ENCODE peak calls at places on chromosome 16, in six cellular contexts. One of them, this sample, is unnamed.

GRCh38 chr16:85107083-85107482 is 5.2 kb downstream of the CIBAR2 start:
- DNase-seq in thoracic aorta: no peak
- DNase-seq in mammary epithelial cell: no peak
- DNase-seq in AG10803: no peak
- DNase-seq in HL-60: no peak
- DNase-seq in foreskin fibroblast: no peak
- DNase-seq in this sample: no peak

GRCh38 chr16:84065536-84066132 is 23.0 kb upstream of the SLC38A8 start:
- DNase-seq in thoracic aorta: no peak
- DNase-seq in mammary epithelial cell: peak
- DNase-seq in AG10803: peak
- DNase-seq in HL-60: no peak
- DNase-seq in foreskin fibroblast: peak
- DNase-seq in this sample: no peak

GRCh38 chr16:1089822-1090619 is 6.0 kb downstream of the C1QTNF8 start:
- DNase-seq in thoracic aorta: peak
- DNase-seq in mammary epithelial cell: no peak
- DNase-seq in AG10803: no peak
- DNase-seq in HL-60: no peak
- DNase-seq in foreskin fibroblast: no peak
- DNase-seq in this sample: no peak

GRCh38 chr16:28149016-28149888 is 62.5 kb downstream of the XPO6 start:
- DNase-seq in thoracic aorta: no peak
- DNase-seq in mammary epithelial cell: no peak
- DNase-seq in AG10803: no peak
- DNase-seq in HL-60: peak
- DNase-seq in foreskin fibroblast: peak
- DNase-seq in this sample: no peak

GRCh38 chr16:19292186-19292585 is 6.7 kb downstream of the CLEC19A start:
- DNase-seq in thoracic aorta: no peak
- DNase-seq in mammary epithelial cell: no peak
- DNase-seq in AG10803: no peak
- DNase-seq in HL-60: no peak
- DNase-seq in foreskin fibroblast: no peak
- DNase-seq in this sample: no peak

GRCh38 chr16:85028638-85029412 is 1.2 kb downstream of the KIAA0513 start:
- DNase-seq in thoracic aorta: no peak
- DNase-seq in mammary epithelial cell: peak
- DNase-seq in AG10803: peak
- DNase-seq in HL-60: no peak
- DNase-seq in foreskin fibroblast: peak
- DNase-seq in this sample: peak

GRCh38 chr16:81616321-81617020 is 162.6 kb upstream of the PLCG2 start:
- DNase-seq in thoracic aorta: no peak
- DNase-seq in mammary epithelial cell: no peak
- DNase-seq in AG10803: peak
- DNase-seq in HL-60: no peak
- DNase-seq in foreskin fibroblast: peak
- DNase-seq in this sample: peak

GRCh38 chr16:11700264-11701029 is 32.2 kb downstream of the SNN start:
- DNase-seq in thoracic aorta: no peak
- DNase-seq in mammary epithelial cell: no peak
- DNase-seq in AG10803: no peak
- DNase-seq in HL-60: peak
- DNase-seq in foreskin fibroblast: no peak
- DNase-seq in this sample: no peak

GRCh38 chr16:19130852-19131808 is 17.4 kb downstream of the ITPRIPL2 start:
- DNase-seq in thoracic aorta: no peak
- DNase-seq in mammary epithelial cell: no peak
- DNase-seq in AG10803: peak
- DNase-seq in HL-60: peak
- DNase-seq in foreskin fibroblast: peak
- DNase-seq in this sample: no peak

GRCh38 chr16:14378684-14379467 is 251.2 kb downstream of the PARN start:
- DNase-seq in thoracic aorta: no peak
- DNase-seq in mammary epithelial cell: peak
- DNase-seq in AG10803: peak
- DNase-seq in HL-60: no peak
- DNase-seq in foreskin fibroblast: peak
- DNase-seq in this sample: no peak

GRCh38 chr16:84334482-84334881 is 33.9 kb upstream of the ATP2C2 start:
- DNase-seq in thoracic aorta: no peak
- DNase-seq in mammary epithelial cell: no peak
- DNase-seq in AG10803: no peak
- DNase-seq in HL-60: no peak
- DNase-seq in foreskin fibroblast: no peak
- DNase-seq in this sample: no peak

GRCh38 chr16:11203111-11203623 is 52.8 kb downstream of the SOCS1 start:
- DNase-seq in thoracic aorta: no peak
- DNase-seq in mammary epithelial cell: no peak
- DNase-seq in AG10803: no peak
- DNase-seq in HL-60: no peak
- DNase-seq in foreskin fibroblast: no peak
- DNase-seq in this sample: no peak

GRCh38 chr16:72561-73537 is at the start of gene RHBDF1:
- DNase-seq in thoracic aorta: no peak
- DNase-seq in mammary epithelial cell: peak
- DNase-seq in AG10803: peak
- DNase-seq in HL-60: no peak
- DNase-seq in foreskin fibroblast: peak
- DNase-seq in this sample: no peak

GRCh38 chr16:23015580-23015979 is 133.7 kb downstream of the USP31 start:
- DNase-seq in thoracic aorta: no peak
- DNase-seq in mammary epithelial cell: no peak
- DNase-seq in AG10803: no peak
- DNase-seq in HL-60: no peak
- DNase-seq in foreskin fibroblast: no peak
- DNase-seq in this sample: no peak

GRCh38 chr16:2422123-2422867 is 7.0 kb upstream of the CCNF start:
- DNase-seq in thoracic aorta: no peak
- DNase-seq in mammary epithelial cell: no peak
- DNase-seq in AG10803: no peak
- DNase-seq in HL-60: no peak
- DNase-seq in foreskin fibroblast: no peak
- DNase-seq in this sample: peak

GRCh38 chr16:25493136-25493811 is 198.5 kb upstream of the HS3ST4 start:
- DNase-seq in thoracic aorta: no peak
- DNase-seq in mammary epithelial cell: peak
- DNase-seq in AG10803: no peak
- DNase-seq in HL-60: no peak
- DNase-seq in foreskin fibroblast: no peak
- DNase-seq in this sample: no peak

GRCh38 chr16:29674188-29674587 is 4.8 kb upstream of the QPRT start:
- DNase-seq in thoracic aorta: no peak
- DNase-seq in mammary epithelial cell: no peak
- DNase-seq in AG10803: peak
- DNase-seq in HL-60: no peak
- DNase-seq in foreskin fibroblast: peak
- DNase-seq in this sample: no peak

GRCh38 chr16:84843149-84844048 is 23.6 kb downstream of the CRISPLD2 start:
- DNase-seq in thoracic aorta: no peak
- DNase-seq in mammary epithelial cell: no peak
- DNase-seq in AG10803: no peak
- DNase-seq in HL-60: no peak
- DNase-seq in foreskin fibroblast: no peak
- DNase-seq in this sample: no peak

GRCh38 chr16:50121721-50122445 is 31.2 kb upstream of the TENT4B start:
- DNase-seq in thoracic aorta: no peak
- DNase-seq in mammary epithelial cell: no peak
- DNase-seq in AG10803: no peak
- DNase-seq in HL-60: no peak
- DNase-seq in foreskin fibroblast: no peak
- DNase-seq in this sample: peak
- H3K4me3 ChIP-seq in thoracic aorta: no peak
- H3K4me3 ChIP-seq in mammary epithelial cell: no peak
- H3K4me3 ChIP-seq in AG10803: no peak
- H3K4me3 ChIP-seq in HL-60: no peak
- H3K4me3 ChIP-seq in foreskin fibroblast: no peak
- H3K4me3 ChIP-seq in this sample: peak

DNA sequence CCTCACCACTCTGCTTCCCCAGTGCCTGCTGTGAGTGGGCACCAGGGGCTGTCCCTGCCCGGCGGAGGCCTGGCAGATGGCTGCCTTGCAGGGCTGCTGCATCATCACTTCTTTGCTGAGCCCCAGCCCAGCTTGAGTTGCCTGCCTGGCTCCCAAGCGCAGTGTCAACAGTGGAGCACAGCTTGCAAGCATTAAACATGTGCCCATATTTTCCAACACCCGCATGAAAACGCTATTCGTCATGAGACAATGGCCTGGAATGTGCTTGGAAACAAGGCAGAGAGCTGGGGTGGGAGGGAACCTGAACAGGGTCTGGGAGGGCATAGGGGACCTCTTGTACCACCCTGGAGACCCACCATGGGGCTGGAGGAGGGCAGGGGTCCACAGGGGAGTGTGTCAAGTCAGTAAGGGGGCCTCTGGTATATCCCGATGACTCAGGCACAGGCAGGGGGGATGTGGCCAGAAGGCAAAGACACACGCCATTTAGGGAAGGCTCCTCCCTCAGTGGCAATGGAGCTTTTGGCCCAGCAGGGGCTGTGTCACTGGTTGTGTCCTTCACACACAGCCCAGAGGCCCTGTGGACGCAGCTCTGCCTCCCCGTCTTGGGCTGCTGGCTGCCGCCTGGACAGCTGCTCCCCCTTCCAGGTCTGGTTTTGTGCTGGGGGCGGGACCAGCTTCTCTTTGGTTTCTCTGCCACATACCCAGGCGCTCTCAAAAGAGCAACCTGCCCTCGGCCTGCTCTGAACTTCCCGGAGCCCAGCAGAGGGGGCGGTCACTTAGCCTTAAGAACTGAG is 17.4 kb upstream of the MTSS2 start:
- DNase-seq in thoracic aorta: peak
- DNase-seq in mammary epithelial cell: no peak
- DNase-seq in AG10803: peak
- DNase-seq in HL-60: no peak
- DNase-seq in foreskin fibroblast: peak
- DNase-seq in this sample: no peak
- TF ChIP-seq CTCF in thoracic aorta: peak
- TF ChIP-seq CTCF in mammary epithelial cell: peak
- TF ChIP-seq CTCF in AG10803: peak
- TF ChIP-seq CTCF in HL-60: no peak
- TF ChIP-seq CTCF in foreskin fibroblast: peak
- TF ChIP-seq CTCF in this sample: no peak

GRCh38 chr16:68000024-68000423 is 740 bp upstream of the DPEP2 start:
- DNase-seq in thoracic aorta: no peak
- DNase-seq in mammary epithelial cell: no peak
- DNase-seq in AG10803: no peak
- DNase-seq in HL-60: no peak
- DNase-seq in foreskin fibroblast: no peak
- DNase-seq in this sample: no peak
- H3K4me3 ChIP-seq in thoracic aorta: no peak
- H3K4me3 ChIP-seq in mammary epithelial cell: no peak
- H3K4me3 ChIP-seq in AG10803: no peak
- H3K4me3 ChIP-seq in HL-60: no peak
- H3K4me3 ChIP-seq in foreskin fibroblast: no peak
- H3K4me3 ChIP-seq in this sample: no peak

GRCh38 chr16:49619811-49620157 is 236.1 kb downstream of the ZNF423 start:
- DNase-seq in thoracic aorta: no peak
- DNase-seq in mammary epithelial cell: no peak
- DNase-seq in AG10803: no peak
- DNase-seq in HL-60: no peak
- DNase-seq in foreskin fibroblast: no peak
- DNase-seq in this sample: no peak
- TF ChIP-seq CTCF in thoracic aorta: no peak
- TF ChIP-seq CTCF in mammary epithelial cell: no peak
- TF ChIP-seq CTCF in AG10803: no peak
- TF ChIP-seq CTCF in HL-60: no peak
- TF ChIP-seq CTCF in foreskin fibroblast: no peak
- TF ChIP-seq CTCF in this sample: no peak